ENCODE peak calls at places on chromosomes 6 and 20, in seven cellular contexts. L is HepG2, S is HCT116, Y is K562, V is Panc1, X is GM12878, M is SK-N-SH. F is an unnamed sample.

GRCh38 chr6:84460491-84460890 is 233.0 kb upstream of the CEP162 start:
- DNase-seq in V (no peak), X (no peak), M (no peak), Y (no peak), S (no peak), L (no peak), F (no peak)

GRCh38 chr6:131914967-131915751 is 36.0 kb downstream of the CCN2 start:
- DNase-seq in S (peak), L (peak), X (peak), Y (peak), V (peak), M (peak), F (no peak)

GRCh38 chr6:56374841-56375369 is 127.5 kb upstream of the COL21A1 start:
- DNase-seq in M (no peak), L (no peak), S (no peak), V (no peak), Y (no peak), X (no peak), F (no peak)

GRCh38 chr6:154252676-154253075 is 103.9 kb downstream of the IPCEF1 start:
- DNase-seq in M (no peak), X (no peak), Y (no peak), V (no peak), L (no peak), S (no peak), F (no peak)

GRCh38 chr20:32474967-32475819 is 109.9 kb downstream of the NOL4L start:
- DNase-seq in Y (peak), S (no peak), L (peak), M (peak), X (no peak), V (no peak), F (no peak)

GRCh38 chr20:4167261-4168004 is 152.1 kb upstream of the RNF24 start:
- DNase-seq in Y (no peak), V (no peak), X (no peak), L (peak), S (no peak), M (peak), F (peak)

GRCh38 chr20:34516874-34517542 is 786 bp downstream of the DYNLRB1 start:
- DNase-seq in X (no peak), S (no peak), V (no peak), M (peak), L (no peak), Y (peak), F (no peak)

GRCh38 chr6:138089325-138089724 is 17.9 kb downstream of the PERP start:
- DNase-seq in S (no peak), Y (no peak), L (no peak), M (no peak), V (no peak), X (no peak), F (no peak)

GRCh38 chr20:45765980-45766379 is 25.7 kb downstream of the WFDC3 start:
- DNase-seq in M (no peak), V (no peak), L (no peak), Y (no peak), S (no peak), X (no peak), F (no peak)

GRCh38 chr20:25299801-25300200 is 51.9 kb downstream of the PYGB start:
- DNase-seq in M (no peak), X (no peak), Y (peak), V (no peak), S (no peak), L (no peak), F (no peak)

DNA sequence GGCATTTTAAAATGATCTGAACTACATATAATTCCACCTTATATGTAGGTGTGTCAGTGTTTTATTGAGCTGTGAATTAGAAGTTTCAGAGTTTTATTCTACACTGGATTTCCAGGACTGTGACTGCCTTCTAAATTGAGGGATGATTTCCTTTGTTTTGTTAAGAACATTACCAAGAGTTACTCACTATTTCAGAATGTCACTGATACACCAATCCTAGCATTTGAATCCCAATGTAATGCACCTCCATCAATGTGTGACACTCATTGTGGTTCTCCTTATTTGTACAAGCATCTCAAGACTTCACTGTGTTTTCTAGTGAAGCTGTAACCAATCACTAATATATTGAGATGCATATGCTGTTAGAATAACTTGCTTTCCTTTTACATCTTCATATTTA is 86.8 kb downstream of the PLCB1 start:
- DNase-seq in L (no peak), M (no peak), V (no peak), X (no peak), Y (no peak), S (no peak), F (no peak)
- TF ChIP-seq SIN3A in L (no peak), M (no peak), V (no peak), X (no peak), Y (no peak), S (no peak), F (no peak)

GRCh38 chr6:22113046-22113766 is 183.6 kb downstream of the PRL start:
- DNase-seq in Y (no peak), X (no peak), S (peak), L (no peak), M (no peak), V (peak), F (no peak)

GRCh38 chr6:22106445-22106844 is 190.4 kb downstream of the PRL start:
- DNase-seq in L (no peak), Y (no peak), S (no peak), M (peak), X (no peak), V (no peak), F (no peak)

GRCh38 chr6:22110042-22110441 is 186.8 kb downstream of the PRL start:
- DNase-seq in L (no peak), S (no peak), Y (no peak), M (no peak), X (no peak), V (no peak), F (no peak)

GRCh38 chr6:22112490-22112889 is 184.3 kb downstream of the PRL start:
- DNase-seq in V (no peak), S (no peak), L (no peak), M (no peak), Y (no peak), X (no peak), F (no peak)

GRCh38 chr6:22108199-22108598 is 188.6 kb downstream of the PRL start:
- DNase-seq in Y (no peak), V (no peak), M (no peak), X (no peak), S (no peak), L (no peak), F (no peak)
- TF ChIP-seq SIN3A in Y (no peak), V (no peak), M (no peak), X (no peak), S (no peak), L (no peak), F (no peak)

DNA sequence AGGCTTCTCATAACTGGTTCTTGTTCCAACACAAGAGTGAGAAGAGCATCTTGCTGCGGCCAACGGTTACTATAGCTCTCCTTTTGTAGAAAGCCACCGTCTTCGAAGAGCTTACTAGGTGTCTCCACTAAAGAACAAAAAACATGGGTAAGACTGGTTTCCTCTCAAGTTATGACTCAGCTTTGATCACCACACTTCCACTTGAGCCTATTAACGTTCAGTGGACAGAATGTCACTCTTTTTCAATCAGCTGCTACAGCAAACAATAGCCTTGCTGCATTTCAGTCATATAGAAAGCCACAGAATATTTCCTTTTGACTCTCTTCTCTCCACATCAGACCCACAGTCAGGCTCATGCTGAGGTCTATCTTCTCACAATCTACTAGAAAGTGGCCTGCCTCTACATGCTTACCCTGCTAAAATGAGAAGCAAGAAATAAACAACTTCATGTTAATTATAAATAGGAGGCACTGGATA is 243.5 kb upstream of the PREP start:
- DNase-seq in Y (no peak), X (peak), S (no peak), V (no peak), M (no peak), L (no peak), F (no peak)
- TF ChIP-seq SIN3A in Y (no peak), X (no peak), S (no peak), V (no peak), M (no peak), L (no peak), F (no peak)

GRCh38 chr20:61558726-61559125 is 306.7 kb downstream of the CDH4 start:
- DNase-seq in L (no peak), X (no peak), M (no peak), V (no peak), S (no peak), Y (no peak), F (no peak)
- TF ChIP-seq SIN3A in L (no peak), X (no peak), M (no peak), V (no peak), S (no peak), Y (no peak), F (no peak)

GRCh38 chr20:59737816-59738215 is 133.5 kb downstream of the PHACTR3 start:
- DNase-seq in X (no peak), L (no peak), V (no peak), S (no peak), M (no peak), Y (no peak), F (no peak)
- TF ChIP-seq SIN3A in X (no peak), L (no peak), V (no peak), S (no peak), M (no peak), Y (no peak), F (no peak)

GRCh38 chr6:51029576-51029975 is 210.9 kb downstream of the TFAP2B start:
- DNase-seq in S (no peak), M (no peak), X (no peak), Y (no peak), L (no peak), V (no peak), F (no peak)

GRCh38 chr6:51028271-51028670 is 209.6 kb downstream of the TFAP2B start:
- DNase-seq in V (peak), L (peak), M (no peak), X (no peak), Y (no peak), S (no peak), F (no peak)

GRCh38 chr6:51025082-51025777 is 206.6 kb downstream of the TFAP2B start:
- DNase-seq in M (no peak), L (peak), V (peak), Y (peak), S (no peak), X (no peak), F (no peak)

GRCh38 chr6:51024126-51024525 is 205.5 kb downstream of the TFAP2B start:
- DNase-seq in S (no peak), V (no peak), X (no peak), L (no peak), M (no peak), Y (no peak), F (no peak)

DNA sequence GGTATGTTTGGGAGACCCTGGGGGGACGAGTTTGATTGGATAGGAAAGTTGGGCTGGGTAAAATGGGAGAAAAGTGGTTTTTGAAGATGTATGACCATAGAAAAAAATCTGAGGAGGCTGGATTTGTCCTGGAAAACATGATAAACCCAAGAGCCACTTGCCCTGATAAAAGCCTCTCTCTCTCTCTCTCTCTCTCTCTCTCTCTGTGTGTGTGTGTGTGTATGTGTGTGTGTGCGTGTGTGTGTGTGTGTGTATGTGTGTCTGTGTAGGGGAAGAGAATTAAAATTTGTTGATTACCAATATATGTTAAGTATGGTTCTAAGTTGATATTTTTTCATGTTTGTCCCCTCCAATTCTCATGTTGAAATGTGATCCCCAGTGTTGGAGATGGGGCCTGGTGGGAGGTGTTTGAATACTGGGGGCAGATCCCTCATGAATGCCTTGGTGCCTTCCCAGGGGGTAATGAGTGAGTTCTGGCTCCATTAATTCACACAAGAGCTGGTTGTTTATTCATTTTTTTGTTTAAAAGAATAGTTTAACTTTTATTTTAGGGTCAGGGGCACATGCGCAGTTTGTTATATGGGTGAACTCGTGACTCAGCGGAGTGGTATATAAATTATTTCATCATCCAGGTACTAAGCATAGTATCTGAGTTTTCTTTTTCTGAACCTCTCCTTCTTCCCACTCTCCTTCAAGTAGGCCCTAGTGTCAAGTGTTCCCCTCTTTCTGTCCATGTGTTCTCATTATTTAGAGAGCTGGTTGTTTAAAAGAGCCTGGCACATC is 208.8 kb downstream of the TFAP2B start:
- DNase-seq in M (no peak), S (no peak), Y (no peak), X (no peak), L (no peak), V (no peak), F (no peak)
- TF ChIP-seq SIN3A in M (no peak), S (no peak), Y (no peak), X (no peak), L (no peak), V (no peak), F (no peak)

DNA sequence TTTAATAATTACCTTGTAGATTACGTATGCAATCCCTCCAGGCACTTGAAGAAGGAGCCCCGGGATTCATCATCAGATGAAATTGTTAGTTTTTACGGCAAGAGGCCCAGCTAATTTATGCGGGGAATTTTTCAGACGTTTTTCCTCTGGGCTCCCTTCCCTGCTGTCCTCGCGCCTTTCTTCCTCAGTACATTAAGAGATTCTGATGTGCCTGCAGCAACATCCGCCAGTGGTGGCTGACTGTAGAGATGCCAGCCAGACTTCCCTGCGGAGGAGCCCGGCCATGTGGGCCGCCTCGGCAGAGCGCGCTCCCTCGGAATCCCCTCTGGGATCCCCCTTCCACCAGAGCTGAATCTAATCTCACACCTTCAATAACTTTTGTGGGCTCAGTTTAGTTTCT is 46.4 kb upstream of the POU3F2 start:
- DNase-seq in V (no peak), M (peak), Y (no peak), X (no peak), L (no peak), S (no peak), F (no peak)
- TF ChIP-seq SIN3A in V (no peak), M (no peak), Y (no peak), X (no peak), L (no peak), S (no peak), F (no peak)

DNA sequence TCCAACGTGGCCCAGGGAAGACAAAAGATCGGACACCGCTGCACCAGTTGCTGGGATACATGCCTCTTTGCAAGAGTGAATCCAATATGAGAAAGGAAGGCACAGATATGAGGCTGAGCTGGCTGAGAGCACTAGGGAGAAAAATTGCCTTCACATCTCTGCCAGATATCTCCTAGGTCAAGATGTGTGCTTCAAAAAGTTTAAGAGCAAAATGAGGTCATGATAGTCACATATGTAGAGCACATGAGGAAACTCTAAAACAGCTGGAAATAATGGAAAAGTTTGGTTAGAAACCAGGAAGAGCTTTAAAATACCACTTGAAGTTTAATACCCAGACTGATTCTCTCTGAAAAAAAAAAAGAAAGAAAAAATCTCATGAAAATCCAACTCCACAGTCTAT is 41.7 kb downstream of the OR2B2 start:
- DNase-seq in X (no peak), V (no peak), M (no peak), L (no peak), S (no peak), Y (no peak), F (no peak)
- TF ChIP-seq SIN3A in X (no peak), V (no peak), M (no peak), L (no peak), S (no peak), Y (no peak), F (no peak)

GRCh38 chr6:82030301-82030700 is 217.2 kb downstream of the IBTK start:
- DNase-seq in L (no peak), M (no peak), V (no peak), Y (no peak), S (no peak), X (no peak), F (no peak)
- TF ChIP-seq SIN3A in L (no peak), M (no peak), V (no peak), Y (no peak), S (no peak), X (no peak), F (no peak)